ENCODE peak calls at places on chromosomes 5 and 9, in five cellular contexts. T is IMR-90, R is fibroblast of lung, A is hepatocyte, Z is PC-9. F is an unnamed sample.

GRCh38 chr9:132546148-132547051 is 36.0 kb upstream of the BARHL1 start:
- DNase-seq in T (no peak), R (peak; percentile 25), A (peak; percentile 64), Z (no peak), F (peak; percentile 93)

GRCh38 chr5:155508673-155509072 is 495.1 kb downstream of the KIF4B start:
- DNase-seq in T (no peak), A (peak; percentile 31), R (no peak), Z (no peak), F (no peak)

GRCh38 chr9:124355941-124356744 is 59.1 kb downstream of the PSMB7 start:
- DNase-seq in R (no peak), T (no peak), A (no peak), Z (no peak), F (no peak)

GRCh38 chr5:126519637-126520592 is 75.1 kb downstream of the ALDH7A1 start:
- DNase-seq in A (peak; percentile 18), T (peak; percentile 40), R (peak; percentile 45), Z (no peak), F (peak; percentile 36)

GRCh38 chr9:92141144-92142129 is 26.2 kb upstream of the SPTLC1 start:
- DNase-seq in A (peak; percentile 80), T (no peak), Z (peak; percentile 70), R (peak; percentile 27), F (peak; percentile 93)

GRCh38 chr9:97808415-97808814 is 44.6 kb upstream of the FOXE1 start:
- DNase-seq in R (no peak), T (no peak), Z (no peak), A (no peak), F (no peak)

GRCh38 chr9:109314011-109314531 is 6.8 kb downstream of the EPB41L4B start:
- DNase-seq in R (no peak), A (peak; percentile 39), Z (peak; percentile 9), T (no peak), F (no peak)

GRCh38 chr5:113518884-113519283 is 5.4 kb downstream of the YTHDC2 start:
- DNase-seq in Z (no peak), A (no peak), T (no peak), R (no peak), F (no peak)

GRCh38 chr9:17402309-17402708 is 176.6 kb upstream of the SH3GL2 start:
- DNase-seq in T (peak; percentile 34), Z (no peak), R (peak; percentile 49), A (no peak), F (no peak)

GRCh38 chr9:95092321-95093072 is 225.0 kb downstream of the FANCC start:
- DNase-seq in R (peak; percentile 84), A (no peak), Z (peak; percentile 96), T (peak; percentile 68), F (peak; percentile 98)

GRCh38 chr5:154967419-154968024 is 26.6 kb downstream of the MRPL22 start:
- DNase-seq in R (peak; percentile 27), Z (no peak), A (peak; percentile 10), T (peak; percentile 21), F (no peak)

GRCh38 chr9:79799691-79800345 is 228.1 kb downstream of the TLE4 start:
- DNase-seq in A (peak; percentile 8), Z (no peak), T (no peak), R (peak; percentile 74), F (no peak)

GRCh38 chr9:13478235-13478634 is 198.7 kb upstream of the MPDZ start:
- DNase-seq in A (no peak), R (peak; percentile 34), T (peak; percentile 6), Z (no peak), F (no peak)

GRCh38 chr5:60541980-60542379 is 158.0 kb downstream of the DEPDC1B start:
- DNase-seq in T (peak; percentile 50), R (peak; percentile 66), A (peak; percentile 28), Z (no peak), F (peak; percentile 70)

GRCh38 chr5:14059810-14060209 is 83.3 kb upstream of the TRIO start:
- DNase-seq in T (peak; percentile 46), Z (no peak), A (no peak), R (no peak), F (no peak)

GRCh38 chr5:176535655-176536131 is 1.5 kb downstream of the RNF44 start:
- DNase-seq in R (no peak), T (no peak), A (no peak), Z (no peak), F (peak; percentile 61)

GRCh38 chr5:981466-981865 is 27.1 kb upstream of the NKD2 start:
- DNase-seq in R (no peak), Z (no peak), A (peak; percentile 5), T (no peak), F (peak; percentile 54)

GRCh38 chr5:164191240-164191639 is 685.8 kb downstream of the MAT2B start:
- DNase-seq in R (peak; percentile 80), T (peak; percentile 82), A (peak; percentile 66), Z (no peak), F (peak; percentile 61)

GRCh38 chr5:87116821-87117512 is 150.7 kb upstream of the RASA1 start:
- DNase-seq in Z (no peak), A (no peak), R (no peak), T (peak; percentile 54), F (no peak)

GRCh38 chr5:15693933-15694332 is 194.0 kb downstream of the FBXL7 start:
- DNase-seq in R (no peak), T (no peak), Z (no peak), A (no peak), F (no peak)

GRCh38 chr9:108386859-108387384 is 468.9 kb downstream of the ACTL7B start:
- DNase-seq in T (peak; percentile 85), R (peak; percentile 92), Z (no peak), A (no peak), F (peak; percentile 92)

GRCh38 chr9:36486933-36487481 is 85.7 kb upstream of the MELK start:
- DNase-seq in A (peak; percentile 61), Z (peak; percentile 29), T (no peak), R (no peak), F (peak; percentile 87)

GRCh38 chr9:127612993-127613954 is 1.2 kb downstream of the STXBP1 start:
- DNase-seq in Z (peak; percentile 74), T (peak; percentile 57), R (peak; percentile 57), A (peak; percentile 59), F (peak; percentile 95)

GRCh38 chr9:7461791-7462190 is 337.8 kb downstream of the DMAC1 start:
- DNase-seq in Z (no peak), A (no peak), R (no peak), T (no peak), F (no peak)
- H3K4me2 ChIP-seq in Z (no peak overlapping the region), A (no peak overlapping the region), R (no peak overlapping the region), T (no peak overlapping the region), F (no peak overlapping the region)

DNA sequence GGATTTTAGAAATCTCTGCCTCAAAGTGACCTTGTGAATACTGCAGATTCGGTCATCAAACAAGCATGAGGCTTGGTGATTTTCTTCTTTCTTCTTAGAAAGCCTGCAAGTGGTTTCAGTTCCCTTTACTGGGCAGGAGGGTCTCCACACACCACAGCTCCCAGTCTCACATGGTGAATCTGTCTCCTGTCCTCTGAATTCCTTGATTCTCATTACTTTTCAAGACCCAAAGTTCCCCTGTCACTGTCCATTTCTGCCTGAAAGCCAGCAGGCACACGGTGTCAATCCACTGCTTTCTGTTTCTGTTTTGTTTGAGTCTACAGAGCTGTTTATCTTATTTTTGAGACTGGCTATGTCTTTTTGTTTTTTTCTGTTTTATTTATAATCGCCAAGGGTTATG is 14.2 kb downstream of the HSPB3 start:
- DNase-seq in A (no peak), T (peak; percentile 18), Z (no peak), R (peak; percentile 16), F (peak; percentile 45)
- H3K4me2 ChIP-seq in A (peak overlapping the region; percentile 61), T (peak overlapping the region; percentile 100), Z (peak overlapping the region; percentile 49), R (peak overlapping the region; percentile 76), F (peak overlapping the region; percentile 77)

DNA sequence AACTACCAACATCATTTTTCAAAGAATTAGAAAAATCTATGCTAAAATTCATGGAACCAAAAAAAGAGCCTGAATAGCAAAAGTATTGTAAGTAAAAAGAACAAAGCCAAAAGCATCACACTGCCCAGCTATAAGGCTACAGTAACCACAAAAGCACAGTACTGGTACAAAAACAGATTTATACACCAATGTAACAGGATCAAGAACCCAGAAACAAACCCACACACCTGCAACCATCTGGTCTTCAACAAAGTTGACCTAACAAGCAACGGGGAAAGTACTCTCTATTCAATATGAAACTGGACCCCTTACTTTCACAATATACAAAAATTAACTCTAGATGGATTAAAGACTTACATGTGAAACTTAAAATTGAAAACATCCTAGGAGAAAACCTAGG is 94.2 kb upstream of the TARS1 start:
- DNase-seq in A (no peak), R (no peak), T (no peak), Z (no peak), F (no peak)
- H3K4me2 ChIP-seq in A (no peak overlapping the region), R (no peak overlapping the region), T (no peak overlapping the region), Z (no peak overlapping the region), F (no peak overlapping the region)

GRCh38 chr9:105232207-105232606 is 12.2 kb upstream of the SLC44A1 start:
- DNase-seq in T (no peak), Z (no peak), R (no peak), A (no peak), F (no peak)
- H3K4me2 ChIP-seq in T (no peak overlapping the region), Z (no peak overlapping the region), R (no peak overlapping the region), A (no peak overlapping the region), F (no peak overlapping the region)

GRCh38 chr5:180492226-180492903 is 1.8 kb upstream of the CNOT6 start:
- DNase-seq in A (no peak), R (no peak), T (no peak), Z (no peak), F (no peak)
- H3K4me2 ChIP-seq in A (no peak overlapping the region), R (no peak overlapping the region), T (no peak overlapping the region), Z (no peak overlapping the region), F (no peak overlapping the region)

GRCh38 chr5:6222121-6222520 is 156.2 kb downstream of the MED10 start:
- DNase-seq in R (no peak), Z (no peak), A (no peak), T (no peak), F (no peak)
- H3K4me2 ChIP-seq in R (no peak overlapping the region), Z (no peak overlapping the region), A (no peak overlapping the region), T (no peak overlapping the region), F (no peak overlapping the region)

GRCh38 chr9:14813336-14814020 is 90.9 kb upstream of the CER1 start:
- DNase-seq in T (no peak), R (peak; percentile 21), A (no peak), Z (no peak), F (no peak)

GRCh38 chr9:14811844-14812243 is 89.3 kb upstream of the CER1 start:
- DNase-seq in T (no peak), A (no peak), Z (no peak), R (no peak), F (no peak)

GRCh38 chr9:14812806-14813205 is 90.3 kb upstream of the CER1 start:
- DNase-seq in T (no peak), R (no peak), A (no peak), Z (no peak), F (peak; percentile 46)

GRCh38 chr9:14814229-14814628 is 91.7 kb upstream of the CER1 start:
- DNase-seq in R (no peak), Z (no peak), A (no peak), T (no peak), F (no peak)
- H3K4me2 ChIP-seq in R (no peak overlapping the region), Z (no peak overlapping the region), A (no peak overlapping the region), T (no peak overlapping the region), F (no peak overlapping the region)